ENCODE peak calls at places on chromosomes 16 and 17, in eight cellular contexts. L, F, E, V, M, X, S and G are unnamed samples.

GRCh38 chr16:47026947-47027346 is 53.5 kb upstream of the DNAJA2 start:
- DNase-seq in L (no peak), F (no peak), X (no peak), E (no peak), S (no peak), V (no peak), M (no peak), G (no peak)

GRCh38 chr16:4487955-4488481 is 11.8 kb downstream of the HMOX2 start:
- DNase-seq in L (no peak), E (no peak), M (no peak), V (no peak), S (no peak), X (peak), F (no peak), G (no peak)

GRCh38 chr17:59643159-59643857 is 23.6 kb downstream of the CLTC start:
- DNase-seq in M (no peak), E (no peak), F (no peak), X (no peak), S (no peak), V (no peak), L (no peak), G (no peak)

GRCh38 chr17:65027305-65027704 is 29.2 kb downstream of the GNA13 start:
- DNase-seq in V (no peak), M (no peak), F (no peak), X (no peak), S (no peak), E (no peak), L (no peak), G (no peak)

GRCh38 chr16:28935333-28935732 is 3.6 kb downstream of the CD19 start:
- DNase-seq in S (no peak), E (no peak), X (no peak), M (no peak), F (no peak), L (no peak), V (no peak), G (no peak)

GRCh38 chr17:48647103-48647963 is 21.2 kb upstream of the HOXB9 start:
- DNase-seq in X (no peak), L (no peak), E (no peak), F (no peak), M (no peak), S (no peak), V (no peak), G (no peak)

GRCh38 chr17:42421479-42422332 is 1.4 kb downstream of the CAVIN1 start:
- DNase-seq in E (peak), F (no peak), S (peak), L (peak), M (no peak), X (no peak), V (no peak), G (peak)

GRCh38 chr17:42182927-42183734 is 2.1 kb downstream of the HCRT start:
- DNase-seq in L (no peak), E (no peak), V (no peak), F (no peak), M (no peak), S (no peak), X (no peak), G (no peak)

GRCh38 chr16:53991181-53992056 is 287.5 kb downstream of the FTO start:
- DNase-seq in X (peak), L (no peak), S (no peak), E (no peak), V (no peak), M (no peak), F (peak), G (no peak)

GRCh38 chr17:36851230-36851629 is 86.0 kb upstream of the LHX1 start:
- DNase-seq in S (no peak), V (no peak), F (no peak), L (no peak), X (no peak), M (no peak), E (no peak), G (no peak)

GRCh38 chr17:79652999-79653643 is 42.3 kb upstream of the RBFOX3 start:
- DNase-seq in L (no peak), E (no peak), S (peak), V (no peak), M (no peak), X (no peak), F (no peak), G (peak)

GRCh38 chr16:83963277-83964119 is 4.5 kb upstream of the NECAB2 start:
- DNase-seq in X (no peak), M (no peak), V (no peak), L (no peak), E (no peak), S (no peak), F (no peak), G (no peak)

GRCh38 chr16:2904922-2905240 is 6.8 kb upstream of the FLYWCH1 start:
- DNase-seq in L (no peak), V (no peak), E (no peak), X (no peak), M (no peak), S (peak), F (no peak), G (no peak)

GRCh38 chr16:56637814-56638750 is at the start of gene MT1A:
- DNase-seq in V (no peak), E (peak), L (peak), F (no peak), X (no peak), M (no peak), S (peak), G (peak)

GRCh38 chr17:10125761-10126553 is 72.4 kb downstream of the GAS7 start:
- DNase-seq in F (no peak), X (no peak), L (no peak), E (no peak), V (no peak), S (no peak), M (no peak), G (no peak)

GRCh38 chr17:37365589-37365988 is 10.2 kb upstream of the C17orf78 start:
- DNase-seq in M (no peak), E (no peak), S (no peak), V (no peak), L (no peak), X (no peak), F (no peak), G (no peak)

GRCh38 chr16:31711344-31711845 is 162.2 kb upstream of the ZNF267 start:
- DNase-seq in S (no peak), F (no peak), E (no peak), M (no peak), X (no peak), L (no peak), V (no peak), G (no peak)

GRCh38 chr16:16982614-16983013 is 488.1 kb downstream of the XYLT1 start:
- DNase-seq in S (no peak), X (peak), M (no peak), L (no peak), V (no peak), F (peak), E (no peak), G (no peak)

GRCh38 chr17:59838196-59838911 is 54.4 kb downstream of the TUBD1 start:
- DNase-seq in F (no peak), M (no peak), V (no peak), S (peak), X (no peak), E (no peak), L (no peak), G (no peak)